ENCODE peak calls at places on chromosomes 6 and 20, in nine cellular contexts. A, Y, K, W, D, N, R, M and G are unnamed samples.

GRCh38 chr6:31870385-31870921 is 7.8 kb upstream of the NEU1 start:
- DNase-seq in A (no peak), Y (no peak), K (no peak), W (no peak), D (no peak), N (no peak), R (peak), M (no peak), G (no peak)

GRCh38 chr6:18166314-18167007 is 11.2 kb downstream of the KDM1B start:
- DNase-seq in A (no peak), Y (no peak), K (no peak), W (no peak), D (no peak), N (no peak), R (no peak), M (no peak), G (no peak)

GRCh38 chr20:57638895-57639236 is 18.6 kb upstream of the ZBP1 start:
- DNase-seq in A (no peak), Y (no peak), K (no peak), W (no peak), D (no peak), N (no peak), R (no peak), M (no peak), G (no peak)

GRCh38 chr6:16104624-16105023 is 24.3 kb upstream of the MYLIP start:
- DNase-seq in A (no peak), Y (no peak), K (no peak), W (no peak), D (no peak), N (no peak), R (no peak), M (no peak), G (no peak)

GRCh38 chr6:33700391-33701050 is 11.0 kb downstream of the UQCC2 start:
- DNase-seq in A (peak), Y (peak), K (peak), W (peak), D (peak), N (peak), R (peak), M (peak), G (peak)

GRCh38 chr6:157613011-157613522 is 210.0 kb upstream of the SNX9 start:
- DNase-seq in A (no peak), Y (no peak), K (no peak), W (no peak), D (no peak), N (no peak), R (peak), M (peak), G (no peak)

GRCh38 chr6:112218563-112218962 is 35.8 kb downstream of the LAMA4 start:
- DNase-seq in A (no peak), Y (no peak), K (no peak), W (no peak), D (no peak), N (no peak), R (no peak), M (no peak), G (no peak)

GRCh38 chr6:10478187-10479040 is 42.7 kb upstream of the GCNT2 start:
- DNase-seq in A (no peak), Y (no peak), K (no peak), W (peak), D (peak), N (no peak), R (peak), M (peak), G (peak)

GRCh38 chr6:116531675-116532570 is 13.6 kb downstream of the TRAPPC3L start:
- DNase-seq in A (no peak), Y (peak), K (peak), W (peak), D (peak), N (peak), R (peak), M (peak), G (peak)

GRCh38 chr20:22623211-22623610 is 38.8 kb upstream of the FOXA2 start:
- DNase-seq in A (no peak), Y (no peak), K (no peak), W (peak), D (no peak), N (no peak), R (no peak), M (no peak), G (no peak)

GRCh38 chr20:33933469-33933909 is 60.2 kb upstream of the RALY start:
- DNase-seq in A (peak), Y (no peak), K (peak), W (peak), D (peak), N (no peak), R (peak), M (no peak), G (peak)

GRCh38 chr20:22974354-22974753 is 60.8 kb upstream of the SSTR4 start:
- DNase-seq in A (no peak), Y (no peak), K (no peak), W (peak), D (peak), N (no peak), R (peak), M (no peak), G (no peak)

GRCh38 chr20:19756756-19757486 is 1.1 kb upstream of the RIN2 start:
- DNase-seq in A (no peak), Y (no peak), K (no peak), W (no peak), D (no peak), N (no peak), R (no peak), M (no peak), G (no peak)

GRCh38 chr6:163183791-163184190 is 230.7 kb upstream of the QKI start:
- DNase-seq in A (no peak), Y (no peak), K (no peak), W (no peak), D (no peak), N (no peak), R (no peak), M (no peak), G (no peak)

GRCh38 chr6:100453701-100454521 is 10.8 kb downstream of the SIM1 start:
- DNase-seq in A (no peak), Y (no peak), K (no peak), W (no peak), D (no peak), N (peak), R (no peak), M (no peak), G (no peak)

GRCh38 chr6:6004147-6004995 is 2.4 kb downstream of the NRN1 start:
- DNase-seq in A (no peak), Y (no peak), K (no peak), W (no peak), D (no peak), N (no peak), R (no peak), M (no peak), G (no peak)

GRCh38 chr6:5318617-5319016 is 57.3 kb downstream of the FARS2 start:
- DNase-seq in A (no peak), Y (no peak), K (no peak), W (peak), D (no peak), N (no peak), R (no peak), M (no peak), G (no peak)

GRCh38 chr6:160121558-160121957 is at the start of gene SLC22A1:
- DNase-seq in A (peak), Y (no peak), K (no peak), W (no peak), D (no peak), N (no peak), R (no peak), M (no peak), G (no peak)

GRCh38 chr6:105400501-105400900 is 2.4 kb downstream of the PREP start:
- DNase-seq in A (no peak), Y (no peak), K (no peak), W (no peak), D (no peak), N (no peak), R (no peak), M (no peak), G (no peak)

GRCh38 chr6:157791461-157791860 is 31.6 kb upstream of the SNX9 start:
- DNase-seq in A (no peak), Y (no peak), K (no peak), W (no peak), D (no peak), N (no peak), R (no peak), M (no peak), G (no peak)

GRCh38 chr20:63966944-63967322 is 2.8 kb downstream of the ZNF512B start:
- DNase-seq in A (peak), Y (no peak), K (no peak), W (no peak), D (no peak), N (peak), R (no peak), M (no peak), G (no peak)

GRCh38 chr6:96142142-96142541 is 126.4 kb downstream of the FUT9 start:
- DNase-seq in A (no peak), Y (no peak), K (no peak), W (no peak), D (no peak), N (no peak), R (no peak), M (no peak), G (no peak)

GRCh38 chr6:97524846-97525245 is 241.8 kb upstream of the MMS22L start:
- DNase-seq in A (peak), Y (no peak), K (no peak), W (no peak), D (no peak), N (no peak), R (no peak), M (no peak), G (no peak)

GRCh38 chr6:90350689-90351554 is 54.3 kb upstream of the BACH2 start:
- DNase-seq in A (no peak), Y (peak), K (no peak), W (no peak), D (peak), N (no peak), R (no peak), M (no peak), G (no peak)

GRCh38 chr20:18728165-18728866 is 85.3 kb upstream of the SCP2D1 start:
- DNase-seq in A (no peak), Y (peak), K (no peak), W (no peak), D (peak), N (no peak), R (no peak), M (no peak), G (peak)

GRCh38 chr20:58021481-58021880 is 207.0 kb downstream of the ANKRD60 start:
- DNase-seq in A (no peak), Y (no peak), K (no peak), W (peak), D (no peak), N (no peak), R (no peak), M (no peak), G (no peak)

GRCh38 chr6:113558966-113559365 is 298.2 kb upstream of the MARCKS start:
- DNase-seq in A (no peak), Y (no peak), K (no peak), W (no peak), D (no peak), N (no peak), R (no peak), M (no peak), G (no peak)

DNA sequence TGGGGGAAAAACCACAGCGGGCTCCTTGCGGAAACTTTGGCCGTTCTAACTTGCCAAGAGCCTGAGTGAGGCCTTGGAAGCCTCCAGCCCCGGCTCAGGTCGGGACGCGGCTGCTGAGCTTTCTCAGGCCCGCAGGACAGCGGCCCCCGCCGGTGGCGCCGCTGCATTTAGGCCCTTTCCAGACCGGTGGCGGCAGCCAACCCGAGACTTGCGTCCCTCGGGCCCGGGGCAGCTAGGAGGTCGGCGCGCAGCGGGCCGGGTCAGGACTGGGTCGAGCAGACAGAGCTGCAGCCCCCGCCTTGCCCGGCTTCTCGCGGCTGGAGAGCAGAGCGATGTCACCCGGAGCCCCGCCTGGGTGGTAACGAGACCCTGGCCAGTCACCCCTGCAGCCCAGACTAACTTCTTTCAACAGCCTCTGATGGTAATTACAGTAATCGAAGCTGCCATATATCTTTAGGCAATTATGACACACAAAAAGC is 2.7 kb downstream of the NR2E1 start:
- DNase-seq in A (peak), Y (no peak), K (no peak), W (no peak), D (no peak), N (no peak), R (peak), M (no peak), G (peak)
- TF ChIP-seq CTCF in A (no peak), Y (peak), K (no peak), W (no peak), D (no peak), N (peak), R (peak), M (peak), G (peak)

GRCh38 chr6:137589067-137589848 is 95.1 kb upstream of the OLIG3 start:
- DNase-seq in A (no peak), Y (no peak), K (peak), W (peak), D (peak), N (no peak), R (peak), M (peak), G (peak)
- TF ChIP-seq CTCF in A (peak), Y (peak), K (peak), W (peak), D (peak), N (peak), R (peak), M (peak), G (peak)

GRCh38 chr20:25230177-25230831 is 17.6 kb upstream of the PYGB start:
- DNase-seq in A (peak), Y (no peak), K (no peak), W (no peak), D (no peak), N (no peak), R (no peak), M (no peak), G (no peak)
- TF ChIP-seq CTCF in A (no peak), Y (no peak), K (no peak), W (no peak), D (no peak), N (no peak), R (no peak), M (no peak), G (no peak)

DNA sequence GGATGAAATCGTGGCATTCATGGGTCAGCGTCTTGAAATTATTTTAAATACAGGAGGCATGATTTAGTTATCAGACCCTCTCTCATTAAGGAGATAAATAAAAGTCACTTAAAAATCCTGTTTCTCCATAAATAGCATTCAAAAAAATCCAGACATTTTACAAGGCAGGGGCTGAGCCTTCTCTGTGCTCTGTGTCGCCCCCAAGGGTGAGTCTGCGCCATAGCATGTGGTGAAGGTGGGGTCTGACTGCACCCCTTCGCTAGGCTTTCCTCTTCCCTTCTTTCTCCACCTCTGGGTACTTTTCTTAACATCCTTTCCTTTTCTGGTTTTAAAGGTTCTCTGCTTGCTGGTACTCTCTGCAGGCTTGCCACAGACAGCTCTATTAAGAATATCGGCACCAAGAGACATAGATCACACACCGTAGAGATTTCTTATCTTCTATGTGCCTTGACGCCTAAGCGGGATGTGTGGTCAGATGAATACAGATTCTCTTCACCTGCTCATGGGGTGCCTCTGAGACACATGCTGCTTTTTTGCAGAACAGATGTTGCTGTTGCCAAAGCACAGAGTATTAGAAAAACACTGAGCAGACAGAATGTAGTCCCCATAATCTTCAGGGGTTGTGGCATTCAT is 20.1 kb upstream of the FAM209A start:
- DNase-seq in A (no peak), Y (no peak), K (no peak), W (peak), D (no peak), N (no peak), R (no peak), M (no peak), G (peak)
- TF ChIP-seq CTCF in A (no peak), Y (peak), K (peak), W (peak), D (peak), N (peak), R (peak), M (peak), G (peak)

DNA sequence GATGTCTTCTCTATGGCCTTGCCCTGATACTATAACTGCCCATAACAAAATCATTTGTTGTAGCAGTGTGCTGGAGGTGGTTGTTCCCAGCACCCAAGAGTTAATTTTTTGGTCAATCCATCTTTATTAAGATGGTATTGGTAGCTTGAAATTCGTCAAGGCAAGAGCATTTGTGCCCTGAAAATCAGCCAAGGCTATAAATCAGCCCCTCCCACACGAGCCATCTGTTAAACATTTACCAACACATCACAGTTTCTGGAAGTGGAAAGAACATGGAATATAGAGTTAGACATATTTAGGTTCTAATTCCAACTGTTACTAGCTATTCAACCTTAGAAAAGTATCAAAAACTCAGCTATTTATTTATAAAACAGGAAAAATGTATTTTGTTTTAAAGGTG is 888.4 kb upstream of the GJE1 start:
- DNase-seq in A (no peak), Y (no peak), K (no peak), W (no peak), D (no peak), N (no peak), R (no peak), M (no peak), G (no peak)
- TF ChIP-seq CTCF in A (no peak), Y (no peak), K (no peak), W (no peak), D (no peak), N (no peak), R (no peak), M (no peak), G (no peak)

GRCh38 chr20:45098096-45098773 is 2.7 kb downstream of the KCNS1 start:
- DNase-seq in A (no peak), Y (no peak), K (no peak), W (no peak), D (no peak), N (no peak), R (peak), M (no peak), G (no peak)
- TF ChIP-seq CTCF in A (no peak), Y (peak), K (no peak), W (peak), D (no peak), N (peak), R (peak), M (peak), G (no peak)

GRCh38 chr20:4225778-4226177 is 210.4 kb upstream of the RNF24 start:
- DNase-seq in A (no peak), Y (no peak), K (no peak), W (no peak), D (no peak), N (no peak), R (peak), M (peak), G (no peak)

GRCh38 chr20:4230185-4230584 is 214.8 kb upstream of the RNF24 start:
- DNase-seq in A (peak), Y (no peak), K (no peak), W (no peak), D (no peak), N (no peak), R (no peak), M (no peak), G (no peak)

GRCh38 chr20:4226330-4227084 is 211.1 kb upstream of the RNF24 start:
- DNase-seq in A (no peak), Y (no peak), K (no peak), W (no peak), D (no peak), N (no peak), R (no peak), M (no peak), G (no peak)

GRCh38 chr20:4229415-4229814 is 214.1 kb upstream of the RNF24 start:
- DNase-seq in A (no peak), Y (no peak), K (no peak), W (no peak), D (no peak), N (no peak), R (no peak), M (no peak), G (no peak)

GRCh38 chr20:4227085-4227821 is 211.9 kb upstream of the RNF24 start:
- DNase-seq in A (no peak), Y (no peak), K (no peak), W (peak), D (peak), N (no peak), R (no peak), M (no peak), G (no peak)
- TF ChIP-seq CTCF in A (no peak), Y (no peak), K (no peak), W (peak), D (peak), N (peak), R (peak), M (peak), G (peak)

GRCh38 chr20:6140947-6141346 is 18.1 kb upstream of the FERMT1 start:
- DNase-seq in A (no peak), Y (no peak), K (no peak), W (peak), D (peak), N (no peak), R (no peak), M (no peak), G (no peak)
- TF ChIP-seq CTCF in A (no peak), Y (no peak), K (no peak), W (peak), D (peak), N (peak), R (peak), M (peak), G (peak)